ENCODE peak calls at places on chromosome 18, in ten cellular contexts. A is uterus; Y is progenitor cell of endocrine pancreas; X is spleen; C is hypothalamus; S is posterior cingulate gyrus; Z is upper lobe of right lung; K is left cardiac atrium; L is endothelial cell; V is stimulated activated naive CD8-positive, alpha-beta T cell treated with anti-CD3 and anti-CD28 coated beads, Interleukin-15, Interleukin-2, amounts not matched to agents 100 U/mL and 50 U/mL, for 24 hours. W is an unnamed sample.

GRCh38 chr18:48165104-48165866 is 234.8 kb upstream of the SMAD2 start:
- DNase-seq in K (no peak), Z (no peak), A (no peak), L (no peak), Y (no peak), S (no peak), V (no peak), X (no peak), C (no peak), W (no peak)

GRCh38 chr18:10437837-10438236 is 16.6 kb upstream of the APCDD1 start:
- DNase-seq in C (no peak), A (no peak), S (no peak), K (no peak), X (no peak), Y (no peak), Z (no peak), L (no peak), V (no peak), W (no peak)

GRCh38 chr18:79544386-79544963 is 135.1 kb upstream of the CTDP1 start:
- DNase-seq in C (no peak), L (no peak), K (no peak), S (no peak), V (no peak), Z (peak), Y (no peak), X (peak), A (no peak), W (no peak)

GRCh38 chr18:46623541-46623940 is 33.5 kb downstream of the LOXHD1 start:
- DNase-seq in K (peak), Y (no peak), C (no peak), A (no peak), Z (no peak), X (peak), L (peak), S (no peak), V (peak), W (no peak)

GRCh38 chr18:12939161-12939560 is 8.7 kb upstream of the SEH1L start:
- DNase-seq in X (no peak), C (no peak), V (no peak), L (no peak), K (no peak), Y (no peak), S (no peak), Z (no peak), A (no peak), W (no peak)

GRCh38 chr18:7291046-7291445 is 60.2 kb downstream of the LRRC30 start:
- DNase-seq in S (no peak), L (no peak), Y (no peak), Z (no peak), V (no peak), A (no peak), X (no peak), C (no peak), K (no peak), W (no peak)

GRCh38 chr18:50268022-50268747 is 1.9 kb upstream of the CFAP53 start:
- DNase-seq in Z (peak), A (peak), V (peak), K (peak), X (peak), L (peak), C (peak), Y (peak), S (peak), W (peak)

GRCh38 chr18:50468802-50469201 is 91.1 kb upstream of the MAPK4 start:
- DNase-seq in A (no peak), Y (no peak), S (no peak), X (no peak), C (no peak), Z (no peak), K (no peak), V (no peak), L (no peak), W (no peak)

GRCh38 chr18:31301201-31301655 is 16.7 kb upstream of the DSG1 start:
- DNase-seq in C (no peak), K (no peak), X (no peak), L (no peak), Z (no peak), S (no peak), V (no peak), Y (no peak), A (no peak), W (no peak)

GRCh38 chr18:12044591-12044990 is 49.1 kb upstream of the ANKRD62 start:
- DNase-seq in S (no peak), Y (no peak), X (no peak), C (no peak), Z (no peak), K (no peak), V (no peak), L (no peak), A (no peak), W (no peak)

GRCh38 chr18:32310119-32310518 is 120.3 kb downstream of the MEP1B start:
- DNase-seq in S (no peak), K (no peak), Y (no peak), X (no peak), L (no peak), C (no peak), V (no peak), Z (no peak), A (peak), W (no peak)

GRCh38 chr18:31661965-31662364 is 22.4 kb downstream of the B4GALT6 start:
- DNase-seq in Z (no peak), K (no peak), A (no peak), V (no peak), C (no peak), S (no peak), X (no peak), Y (no peak), L (no peak), W (no peak)

GRCh38 chr18:55252946-55253345 is 293.7 kb upstream of the CCDC68 start:
- DNase-seq in Z (no peak), X (no peak), S (no peak), Y (no peak), V (no peak), K (no peak), L (no peak), C (no peak), A (no peak), W (no peak)

GRCh38 chr18:22005191-22005824 is 164.1 kb upstream of the GATA6 start:
- DNase-seq in L (no peak), A (peak), Y (no peak), X (no peak), C (no peak), S (no peak), V (no peak), K (peak), Z (no peak), W (no peak)

GRCh38 chr18:11665146-11665545 is 23.9 kb upstream of the GNAL start:
- DNase-seq in V (no peak), C (no peak), K (no peak), Z (peak), X (no peak), S (no peak), A (no peak), Y (no peak), L (no peak), W (no peak)

GRCh38 chr18:31679133-31679731 is 5.1 kb downstream of the B4GALT6 start:
- DNase-seq in L (no peak), X (no peak), Y (no peak), V (no peak), A (no peak), S (no peak), K (no peak), C (no peak), Z (no peak), W (no peak)